ENCODE peak calls at places on chromosomes 12 and 14, in seven cellular contexts. Z is thoracic aorta, X is neural progenitor cell, K is suprapubic skin, V is ovary, J is psoas muscle, C is right atrium auricular region. P is an unnamed sample.

GRCh38 chr14:66315098-66315497 is 171.1 kb upstream of the CCDC196 start:
- DNase-seq in Z (no peak), C (no peak), X (no peak), V (no peak), J (no peak), K (no peak), P (no peak)

GRCh38 chr12:2998789-2999264 is 39.6 kb downstream of the TEAD4 start:
- DNase-seq in C (peak), Z (peak), J (peak), X (peak), V (peak), K (no peak), P (no peak)

GRCh38 chr12:106682594-106683234 is 91.8 kb upstream of the RIC8B start:
- DNase-seq in K (no peak), C (no peak), J (no peak), Z (no peak), V (no peak), X (no peak), P (no peak)

GRCh38 chr14:98162829-98163228 is 1109.2 kb downstream of the BCL11B start:
- DNase-seq in X (no peak), V (no peak), Z (no peak), C (no peak), J (no peak), K (no peak), P (no peak)

GRCh38 chr12:56358836-56359532 is 923 bp downstream of the STAT2 start:
- DNase-seq in Z (no peak), X (no peak), J (no peak), C (no peak), K (no peak), V (no peak), P (no peak)

GRCh38 chr12:75982974-75983660 is 48.5 kb downstream of the PHLDA1 start:
- DNase-seq in V (no peak), K (no peak), C (no peak), Z (no peak), J (no peak), X (no peak), P (no peak)

GRCh38 chr12:58919271-58920101 is 818 bp downstream of the LRIG3 start:
- DNase-seq in Z (no peak), C (no peak), K (peak), X (peak), J (no peak), V (peak), P (peak)

GRCh38 chr14:21868442-21869046 is 194.9 kb upstream of the OR4E1 start:
- DNase-seq in X (peak), K (no peak), V (no peak), J (no peak), Z (no peak), C (no peak), P (no peak)

GRCh38 chr14:83838221-83838620 is 1691.7 kb upstream of the FLRT2 start:
- DNase-seq in J (no peak), X (no peak), V (no peak), C (no peak), K (no peak), Z (no peak), P (no peak)

GRCh38 chr12:46071335-46071734 is 81.0 kb upstream of the SCAF11 start:
- DNase-seq in J (no peak), Z (no peak), V (no peak), X (no peak), K (no peak), C (no peak), P (no peak)

DNA sequence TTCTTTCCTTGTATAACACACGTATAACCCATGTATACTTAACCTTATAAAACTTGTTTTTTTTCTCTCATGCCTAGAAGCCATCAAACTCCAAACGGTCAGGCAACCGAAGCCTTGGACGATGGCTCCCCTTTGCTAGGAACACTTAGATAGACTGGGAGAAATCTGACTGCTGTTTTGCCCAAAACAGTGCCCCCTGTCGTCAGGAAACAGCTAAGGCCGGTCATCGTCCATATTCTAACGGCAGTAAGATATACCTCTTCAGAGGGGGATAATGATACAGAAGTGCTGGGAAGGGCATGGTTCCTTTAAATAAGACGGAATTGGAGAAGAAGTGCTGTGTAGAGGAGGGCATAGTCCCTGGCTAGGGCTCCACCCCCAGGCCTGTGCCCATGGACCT is 130.5 kb downstream of the SLC41A2 start:
- DNase-seq in V (no peak), Z (no peak), C (no peak), X (peak), J (no peak), K (no peak), P (no peak)
- TF ChIP-seq CTCF in V (no peak), Z (no peak), C (peak), X (peak), J (peak), K (no peak), P (no peak)

GRCh38 chr14:95410838-95411237 is 91.1 kb upstream of the CLMN start:
- DNase-seq in Z (no peak), C (no peak), J (no peak), K (no peak), X (no peak), V (no peak), P (no peak)
- H3K27ac ChIP-seq in Z (peak), C (peak), J (no peak), K (no peak), X (no peak), V (no peak), P (peak)

DNA sequence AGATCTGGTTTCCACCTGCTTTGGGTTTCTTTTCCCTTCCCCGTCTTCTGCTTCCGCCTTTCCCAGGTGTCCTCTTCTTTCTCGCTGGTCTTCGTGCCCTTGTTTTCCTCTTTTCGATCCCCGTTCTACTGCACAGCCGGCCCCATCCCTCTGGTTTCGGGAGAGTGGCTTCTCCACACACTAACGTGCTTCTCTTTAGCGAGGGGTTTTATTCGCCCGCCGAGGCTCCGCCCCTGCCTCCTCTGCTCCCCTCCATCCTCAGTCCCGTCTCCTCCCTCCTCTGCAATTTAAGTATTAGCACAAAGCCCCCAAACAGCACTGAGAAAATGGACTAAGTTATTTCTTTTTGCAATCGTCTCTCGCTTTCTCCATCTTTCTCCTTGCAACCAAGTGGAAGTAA is at the start of gene SLC7A8:
- DNase-seq in K (peak), V (peak), Z (no peak), C (peak), J (peak), X (peak), P (no peak)
- H3K4me3 ChIP-seq in K (peak), V (peak), Z (peak), C (peak), J (peak), X (peak), P (peak)

GRCh38 chr12:15979096-15980091 is 68.3 kb downstream of the DERA start:
- DNase-seq in C (no peak), X (peak), V (no peak), Z (no peak), J (no peak), K (no peak), P (no peak)
- TF ChIP-seq CTCF in C (peak), X (peak), V (no peak), Z (peak), J (peak), K (peak), P (no peak)

DNA sequence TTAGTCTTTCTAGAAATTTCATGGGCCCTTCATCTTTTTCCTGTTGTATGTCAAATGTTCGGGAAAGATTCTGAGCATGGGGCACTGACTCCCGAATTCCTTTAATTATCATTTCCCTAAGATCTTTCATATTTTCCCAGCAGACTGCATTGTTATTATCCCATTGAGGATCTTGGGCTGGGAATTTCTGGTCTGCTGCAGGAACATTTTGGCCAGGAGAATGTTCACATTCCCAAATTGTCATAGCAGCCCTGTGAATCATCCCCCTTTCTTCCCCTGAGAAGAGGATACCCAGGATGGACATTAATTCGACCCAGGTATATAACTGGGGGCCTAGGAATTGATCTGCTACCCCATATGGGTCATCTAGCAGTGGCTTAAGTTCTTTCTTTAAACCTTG is 112.5 kb downstream of the RIN3 start:
- DNase-seq in K (no peak), X (no peak), J (no peak), Z (no peak), V (no peak), C (no peak), P (no peak)
- H3K27ac ChIP-seq in K (no peak), X (no peak), J (no peak), Z (no peak), V (no peak), C (no peak), P (no peak)

P was measured in coronary artery.